ENCODE peak calls at places on chromosome 4, in eight cellular contexts. R is Right ventricle myocardium superior; U is fibroblast of the conjunctiva; Q is stimulated activated CD8-positive, alpha-beta memory T cell treated with anti-CD3 and anti-CD28 coated beads, Interleukin-15, amount 100 ng/mL, for 4 hours; F is foreskin fibroblast; I is amygdala; E is KBM-7; D is choroid plexus epithelial cell. V is an unnamed sample.

GRCh38 chr4:16337936-16338335 is 111.7 kb upstream of the TAPT1 start:
- DNase-seq in R (no peak), U (no peak), Q (no peak), F (no peak), I (no peak), E (no peak), D (peak), V (no peak)

GRCh38 chr4:113835005-113835404 is 73.5 kb upstream of the CAMK2D start:
- DNase-seq in R (no peak), U (no peak), Q (no peak), F (peak), I (no peak), E (no peak), D (peak), V (no peak)

GRCh38 chr4:38310446-38311043 is 350.3 kb downstream of the PTTG2 start:
- DNase-seq in R (no peak), U (no peak), Q (peak), F (no peak), I (no peak), E (no peak), D (no peak), V (no peak)

GRCh38 chr4:139528377-139529005 is 27.5 kb downstream of the SETD7 start:
- DNase-seq in R (peak), U (peak), Q (no peak), F (peak), I (no peak), E (peak), D (peak), V (no peak)

GRCh38 chr4:183397741-183398297 is 46.6 kb upstream of the CDKN2AIP start:
- DNase-seq in R (no peak), U (no peak), Q (no peak), F (no peak), I (no peak), E (no peak), D (no peak), V (no peak)

GRCh38 chr4:173399016-173399415 is at the start of gene SCRG1:
- DNase-seq in R (peak), U (peak), Q (no peak), F (no peak), I (peak), E (no peak), D (no peak), V (no peak)

GRCh38 chr4:83114576-83114975 is at the start of gene PLAC8:
- DNase-seq in R (no peak), U (no peak), Q (no peak), F (peak), I (no peak), E (peak), D (peak), V (no peak)

GRCh38 chr4:15893967-15894366 is 44.6 kb downstream of the FGFBP1 start:
- DNase-seq in R (no peak), U (peak), Q (no peak), F (peak), I (no peak), E (no peak), D (peak), V (no peak)

GRCh38 chr4:110654254-110654635 is 31.4 kb upstream of the PITX2 start:
- DNase-seq in R (no peak), U (no peak), Q (no peak), F (no peak), I (no peak), E (no peak), D (peak), V (no peak)

GRCh38 chr4:176013466-176014247 is 52.0 kb upstream of the WDR17 start:
- DNase-seq in R (no peak), U (no peak), Q (no peak), F (no peak), I (no peak), E (peak), D (no peak), V (no peak)

GRCh38 chr4:120718979-120719566 is 203.5 kb downstream of the PRDM5 start:
- DNase-seq in R (no peak), U (peak), Q (no peak), F (peak), I (no peak), E (peak), D (peak), V (no peak)

GRCh38 chr4:154485127-154485773 is 6.3 kb downstream of the DCHS2 start:
- DNase-seq in R (no peak), U (no peak), Q (no peak), F (no peak), I (no peak), E (peak), D (no peak), V (no peak)

GRCh38 chr4:139457318-139457717 is 3.4 kb downstream of the RAB33B start:
- DNase-seq in R (no peak), U (no peak), Q (no peak), F (no peak), I (no peak), E (no peak), D (no peak), V (no peak)

GRCh38 chr4:77052352-77052751 is 23.4 kb downstream of the CCNI start:
- DNase-seq in R (no peak), U (no peak), Q (no peak), F (peak), I (no peak), E (peak), D (peak), V (no peak)

GRCh38 chr4:140305053-140305452 is 68.4 kb upstream of the SCOC start:
- DNase-seq in R (no peak), U (no peak), Q (no peak), F (no peak), I (no peak), E (no peak), D (peak), V (no peak)

GRCh38 chr4:109890076-109890475 is 22.6 kb upstream of the EGF start:
- DNase-seq in R (no peak), U (no peak), Q (no peak), F (no peak), I (no peak), E (no peak), D (no peak), V (no peak)

GRCh38 chr4:111854494-111855087 is 290.7 kb upstream of the FAM241A start:
- DNase-seq in R (no peak), U (peak), Q (no peak), F (peak), I (no peak), E (peak), D (peak), V (peak)

GRCh38 chr4:25563071-25563564 is 92.5 kb upstream of the SLC34A2 start:
- DNase-seq in R (no peak), U (no peak), Q (no peak), F (no peak), I (no peak), E (no peak), D (no peak), V (no peak)

GRCh38 chr4:88706574-88706973 is 8.9 kb upstream of the NAP1L5 start:
- DNase-seq in R (no peak), U (peak), Q (no peak), F (peak), I (peak), E (peak), D (peak), V (peak)

GRCh38 chr4:100430441-100430840 is 87.4 kb downstream of the EMCN start:
- DNase-seq in R (no peak), U (no peak), Q (no peak), F (no peak), I (no peak), E (peak), D (no peak), V (no peak)

V was measured in hypothalamus.